ENCODE peak calls at places on chromosome 11, in five cellular contexts. E is fibroblast of pulmonary artery, U is Peyer's patch, B is MM.1S, C is AG09309. G is an unnamed sample.

GRCh38 chr11:90558328-90558865 is 335.5 kb upstream of the CHORDC1 start:
- DNase-seq in C (no peak), E (no peak), B (no peak), U (no peak), G (no peak)

GRCh38 chr11:66495401-66495844 is 15.0 kb upstream of the BBS1 start:
- DNase-seq in B (no peak), C (no peak), U (no peak), E (no peak), G (no peak)

GRCh38 chr11:128548655-128549255 is 38.6 kb downstream of the ETS1 start:
- DNase-seq in U (peak; percentile 74), B (no peak), E (peak; percentile 56), C (no peak), G (no peak)

GRCh38 chr11:133746663-133747306 is 98.5 kb downstream of the SPATA19 start:
- DNase-seq in B (no peak), C (no peak), U (no peak), E (no peak), G (no peak)

GRCh38 chr11:113119074-113119473 is 157.9 kb downstream of the NCAM1 start:
- DNase-seq in B (no peak), E (peak; percentile 22), U (no peak), C (no peak), G (no peak)

GRCh38 chr11:66339686-66340483 is 3.7 kb upstream of the RIN1 start:
- DNase-seq in B (no peak), U (no peak), E (no peak), C (no peak), G (no peak)

GRCh38 chr11:122069946-122070345 is 46.1 kb downstream of the BLID start:
- DNase-seq in E (peak; percentile 87), B (peak; percentile 90), C (peak; percentile 58), U (peak; percentile 46), G (no peak)

GRCh38 chr11:76655466-76656086 is 15.0 kb downstream of the LRRC32 start:
- DNase-seq in B (no peak), E (no peak), U (peak; percentile 40), C (no peak), G (no peak)

GRCh38 chr11:11669447-11669846 is 47.6 kb upstream of the GALNT18 start:
- DNase-seq in C (no peak), U (no peak), B (no peak), E (no peak), G (no peak)

GRCh38 chr11:75400110-75400865 is 970 bp downstream of the RPS3 start:
- DNase-seq in E (no peak), U (no peak), C (no peak), B (peak; percentile 33), G (no peak)

GRCh38 chr11:67700548-67701262 is 26.3 kb upstream of the ALDH3B2 start:
- DNase-seq in E (no peak), U (no peak), C (no peak), B (no peak), G (no peak)

GRCh38 chr11:41659990-41660389 is 200.5 kb upstream of the LRRC4C start:
- DNase-seq in B (no peak), C (no peak), E (peak; percentile 25), U (no peak), G (no peak)

GRCh38 chr11:48018561-48019229 is 38.3 kb downstream of the PTPRJ start:
- DNase-seq in U (no peak), C (no peak), B (no peak), E (no peak), G (no peak)
- H3K4me3 ChIP-seq in U (no peak overlapping the region), C (no peak overlapping the region), B (no peak overlapping the region), E (no peak overlapping the region), G (no peak overlapping the region)

DNA sequence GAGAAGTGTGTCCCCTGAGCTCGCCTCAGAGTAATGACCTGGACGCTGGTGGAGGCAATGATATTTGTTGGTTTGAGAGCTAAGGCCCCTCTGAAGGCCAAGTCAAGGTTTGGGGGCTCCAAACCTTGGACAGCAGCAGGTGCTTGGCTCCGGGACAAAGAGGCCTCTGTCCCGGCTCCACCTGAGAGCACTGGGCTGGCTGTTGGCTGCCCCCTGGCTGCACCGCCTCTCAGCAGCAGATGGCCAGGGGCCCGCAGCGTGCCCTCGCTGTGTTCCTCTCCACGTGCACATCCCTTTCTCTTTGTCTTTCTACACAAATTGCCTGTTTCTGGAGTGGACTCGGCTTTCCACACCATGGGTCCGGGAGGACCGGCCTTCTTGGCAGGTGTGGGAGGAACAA is 301.3 kb downstream of the NTM start:
- DNase-seq in U (no peak), B (no peak), C (no peak), E (no peak), G (no peak)
- TF ChIP-seq CTCF in U (no peak), B (no peak), C (peak; percentile 18), E (no peak), G (no peak)

DNA sequence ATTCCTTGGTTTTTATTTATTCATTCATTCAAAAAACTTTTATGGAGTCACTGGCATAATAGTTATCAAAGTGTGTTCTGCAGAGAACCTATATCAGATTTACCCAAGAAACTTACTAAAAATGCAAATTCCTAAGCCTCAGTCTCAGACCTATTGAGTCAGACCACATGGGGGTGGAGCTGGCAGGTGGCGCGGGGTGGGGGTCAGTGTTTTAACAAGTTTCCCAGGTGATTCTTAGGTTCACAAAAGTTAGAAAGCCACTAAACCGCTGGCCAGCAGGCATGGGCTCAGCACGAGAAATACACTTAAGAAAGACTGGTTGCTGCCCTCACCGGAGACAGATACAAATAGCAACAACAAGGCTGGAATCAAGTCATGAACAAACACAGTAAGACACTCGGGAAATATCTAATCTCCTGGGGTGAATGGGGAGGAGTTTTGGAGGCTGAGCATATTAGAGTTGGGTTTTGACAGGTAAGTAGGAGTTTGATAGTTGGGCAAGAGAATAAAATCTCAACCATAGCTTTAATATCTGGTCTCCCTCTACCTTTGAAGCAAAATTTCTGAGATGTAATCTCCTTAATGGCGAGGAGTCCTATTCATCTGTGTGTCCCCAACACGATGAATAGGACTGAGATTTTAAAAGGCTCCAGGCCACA is 167.5 kb upstream of the NECTIN1 start:
- DNase-seq in C (no peak), U (no peak), E (no peak), B (peak; percentile 64), G (no peak)
- H3K4me3 ChIP-seq in C (no peak overlapping the region), U (no peak overlapping the region), E (no peak overlapping the region), B (no peak overlapping the region), G (no peak overlapping the region)

DNA sequence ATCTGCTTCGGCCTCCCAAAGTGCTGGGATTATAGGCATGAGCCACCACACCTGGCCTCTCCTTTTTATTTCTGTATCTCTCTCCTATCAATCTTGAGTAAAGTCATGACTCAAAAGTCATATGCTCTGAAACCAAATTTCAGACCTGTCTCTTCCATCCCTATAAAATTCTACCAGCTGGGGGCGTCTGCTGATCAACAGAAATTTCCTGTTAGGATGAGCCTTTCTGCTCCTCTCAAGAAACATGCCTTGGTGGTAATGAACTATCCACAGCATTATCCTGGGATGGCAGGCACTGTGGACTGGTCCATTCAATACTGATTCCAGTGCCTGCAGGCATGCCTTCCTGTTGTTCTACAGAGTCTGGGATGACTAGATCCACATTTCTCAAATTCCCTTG is 472.6 kb downstream of the NELL1 start:
- DNase-seq in C (no peak), B (peak; percentile 45), E (no peak), U (no peak), G (no peak)
- TF ChIP-seq CTCF in C (no peak), B (peak; percentile 40), E (no peak), U (no peak), G (no peak)

DNA sequence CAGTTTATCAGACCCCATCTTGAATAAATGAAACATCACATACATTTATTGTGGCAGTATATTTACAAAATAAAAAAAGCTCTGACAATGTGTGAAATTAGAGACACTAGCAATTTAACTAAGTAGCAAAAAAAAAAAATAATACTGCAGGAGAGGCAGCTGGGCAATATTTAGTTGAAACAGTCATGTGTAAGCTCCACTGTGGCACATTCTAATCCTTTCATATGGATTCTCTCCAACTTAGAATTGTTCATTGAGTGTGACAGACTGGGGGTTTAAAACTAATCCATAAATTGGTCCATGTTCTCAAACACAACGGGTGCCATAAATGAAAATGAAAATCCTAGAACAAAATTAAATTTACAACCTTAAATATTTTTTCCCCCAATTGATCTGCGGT is 302.2 kb downstream of the CADM1 start:
- DNase-seq in C (no peak), B (no peak), E (no peak), U (no peak), G (no peak)
- H3K4me3 ChIP-seq in C (no peak overlapping the region), B (no peak overlapping the region), E (no peak overlapping the region), U (no peak overlapping the region), G (no peak overlapping the region)

G was measured in GM12864.